ENCODE peak calls at places on chromosomes 2 and 18, in five cellular contexts. One of them, this sample, is unnamed. For H3K36me3, the result is how much of the 10 kb centered on the place peaks cover.

GRCh38 chr2:212926948-212927347 is 224.5 kb downstream of the IKZF2 start:
- DNase-seq in body of pancreas: no peak
- DNase-seq in SJCRH30: no peak
- DNase-seq in ovary: no peak
- DNase-seq in heart right ventricle: peak
- DNase-seq in this sample: no peak

GRCh38 chr2:41710944-41711343 is 336.9 kb upstream of the PKDCC start:
- DNase-seq in ovary: no peak
- DNase-seq in body of pancreas: no peak
- DNase-seq in heart right ventricle: no peak
- DNase-seq in SJCRH30: no peak
- DNase-seq in this sample: no peak

GRCh38 chr2:234996467-234997270 is 44.9 kb downstream of the SH3BP4 start:
- DNase-seq in body of pancreas: no peak
- DNase-seq in heart right ventricle: no peak
- DNase-seq in SJCRH30: peak
- DNase-seq in ovary: no peak
- DNase-seq in this sample: no peak

GRCh38 chr18:50203801-50204604 is 9.1 kb upstream of the MYO5B start:
- DNase-seq in body of pancreas: peak
- DNase-seq in heart right ventricle: peak
- DNase-seq in ovary: no peak
- DNase-seq in SJCRH30: peak
- DNase-seq in this sample: peak

GRCh38 chr2:10845640-10846039 is 33.1 kb upstream of the PDIA6 start:
- DNase-seq in heart right ventricle: no peak
- DNase-seq in ovary: no peak
- DNase-seq in SJCRH30: no peak
- DNase-seq in body of pancreas: no peak
- DNase-seq in this sample: no peak

GRCh38 chr2:182650704-182651103 is 65.4 kb upstream of the DNAJC10 start:
- DNase-seq in body of pancreas: no peak
- DNase-seq in SJCRH30: peak
- DNase-seq in ovary: no peak
- DNase-seq in heart right ventricle: no peak
- DNase-seq in this sample: no peak

GRCh38 chr2:162475661-162476060 is 131.7 kb downstream of the GCA start:
- DNase-seq in ovary: no peak
- DNase-seq in heart right ventricle: no peak
- DNase-seq in SJCRH30: peak
- DNase-seq in body of pancreas: peak
- DNase-seq in this sample: no peak

GRCh38 chr2:28286678-28287077 is 106.0 kb upstream of the FOSL2 start:
- DNase-seq in ovary: no peak
- DNase-seq in body of pancreas: no peak
- DNase-seq in heart right ventricle: no peak
- DNase-seq in SJCRH30: no peak
- DNase-seq in this sample: no peak

GRCh38 chr2:76958749-76959148 is 563.4 kb downstream of the LRRTM4 start:
- DNase-seq in body of pancreas: no peak
- DNase-seq in heart right ventricle: no peak
- DNase-seq in SJCRH30: peak
- DNase-seq in ovary: no peak
- DNase-seq in this sample: no peak
- H3K4me3 ChIP-seq in body of pancreas: no peak
- H3K4me3 ChIP-seq in heart right ventricle: no peak
- H3K4me3 ChIP-seq in SJCRH30: no peak
- H3K4me3 ChIP-seq in ovary: no peak
- H3K4me3 ChIP-seq in this sample: no peak

DNA sequence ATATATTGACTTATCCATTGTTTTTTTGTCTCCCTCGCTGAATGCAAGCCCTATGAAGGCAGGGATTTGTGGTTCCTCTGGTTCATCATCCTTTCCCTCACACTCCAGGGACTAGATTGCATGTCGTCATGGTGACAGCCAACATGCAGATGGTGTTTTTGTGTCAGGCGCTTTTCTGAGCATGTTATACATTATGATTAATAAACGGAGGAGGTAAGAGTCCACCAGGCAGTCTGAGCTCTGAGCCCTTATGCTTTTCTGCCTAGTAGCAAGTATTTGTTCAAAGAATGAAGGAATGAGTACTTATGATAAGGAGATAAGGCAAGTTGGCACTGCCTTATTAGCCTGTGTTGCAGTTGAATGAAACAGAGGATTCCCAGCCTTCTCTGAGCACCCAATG is 181.6 kb downstream of the MGAT5 start:
- DNase-seq in heart right ventricle: no peak
- DNase-seq in ovary: no peak
- DNase-seq in body of pancreas: no peak
- DNase-seq in SJCRH30: no peak
- DNase-seq in this sample: no peak
- H3K36me3 ChIP-seq in heart right ventricle: under half
- H3K36me3 ChIP-seq in ovary: under half
- H3K36me3 ChIP-seq in body of pancreas: under half
- H3K36me3 ChIP-seq in SJCRH30: under half
- H3K36me3 ChIP-seq in this sample: under half

GRCh38 chr2:68831688-68832087 is 39.5 kb downstream of the BMP10 start:
- DNase-seq in heart right ventricle: no peak
- DNase-seq in body of pancreas: no peak
- DNase-seq in ovary: no peak
- DNase-seq in SJCRH30: no peak
- DNase-seq in this sample: no peak

GRCh38 chr2:68827681-68828080 is 43.5 kb downstream of the BMP10 start:
- DNase-seq in ovary: no peak
- DNase-seq in heart right ventricle: no peak
- DNase-seq in SJCRH30: no peak
- DNase-seq in body of pancreas: no peak
- DNase-seq in this sample: no peak

GRCh38 chr2:68825891-68826290 is 45.3 kb downstream of the BMP10 start:
- DNase-seq in body of pancreas: no peak
- DNase-seq in SJCRH30: no peak
- DNase-seq in heart right ventricle: no peak
- DNase-seq in ovary: no peak
- DNase-seq in this sample: no peak

GRCh38 chr2:68829764-68830163 is 41.4 kb downstream of the BMP10 start:
- DNase-seq in heart right ventricle: no peak
- DNase-seq in SJCRH30: no peak
- DNase-seq in body of pancreas: no peak
- DNase-seq in ovary: no peak
- DNase-seq in this sample: no peak

DNA sequence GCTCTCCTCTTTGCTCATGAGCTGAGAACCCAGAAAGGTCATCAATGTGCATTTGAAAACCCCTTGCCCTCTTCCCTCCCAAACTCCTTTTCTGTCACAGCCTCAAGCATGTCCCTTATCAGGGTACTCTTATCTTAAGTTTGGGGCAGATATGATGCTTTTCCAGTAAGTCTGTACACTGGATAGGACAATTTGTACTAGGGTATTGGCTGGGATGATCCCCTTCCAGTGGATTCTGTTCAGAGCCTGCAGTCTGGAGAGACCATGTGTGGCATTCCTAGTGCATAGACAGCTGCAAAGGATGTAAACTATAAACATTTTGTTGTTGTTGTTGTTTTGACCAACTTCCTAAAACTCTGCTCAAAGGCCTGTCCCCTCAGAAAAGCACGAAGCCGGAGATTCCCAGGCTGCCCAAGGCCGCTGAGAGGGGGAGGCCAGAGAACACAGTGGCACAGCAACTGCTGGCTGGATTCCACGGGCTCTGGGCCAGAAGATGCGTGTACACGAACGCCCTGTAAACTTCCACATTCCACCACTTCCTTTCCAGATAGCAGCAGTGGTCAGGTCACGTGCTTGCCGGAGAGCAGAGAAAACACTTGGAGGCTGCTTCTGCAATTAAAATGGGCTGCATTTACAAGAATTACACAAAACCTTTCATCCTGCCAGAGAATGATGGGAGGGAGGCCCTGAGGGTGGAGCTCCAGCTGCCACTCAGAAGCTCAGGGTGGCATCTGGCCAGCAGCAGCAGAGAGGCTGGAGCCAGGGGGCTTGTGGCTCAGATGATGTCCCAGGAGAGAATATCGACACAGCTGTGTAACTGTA is 42.1 kb downstream of the BMP10 start:
- DNase-seq in body of pancreas: peak
- DNase-seq in SJCRH30: peak
- DNase-seq in heart right ventricle: peak
- DNase-seq in ovary: peak
- DNase-seq in this sample: no peak
- H3K4me3 ChIP-seq in body of pancreas: no peak
- H3K4me3 ChIP-seq in SJCRH30: peak
- H3K4me3 ChIP-seq in heart right ventricle: no peak
- H3K4me3 ChIP-seq in ovary: no peak
- H3K4me3 ChIP-seq in this sample: no peak

GRCh38 chr2:239129147-239129896 is 271.5 kb downstream of the HDAC4 start:
- DNase-seq in body of pancreas: no peak
- DNase-seq in ovary: no peak
- DNase-seq in heart right ventricle: no peak
- DNase-seq in SJCRH30: no peak
- DNase-seq in this sample: no peak

GRCh38 chr2:239128706-239129105 is 272.1 kb downstream of the HDAC4 start:
- DNase-seq in SJCRH30: no peak
- DNase-seq in body of pancreas: no peak
- DNase-seq in ovary: no peak
- DNase-seq in heart right ventricle: no peak
- DNase-seq in this sample: no peak

GRCh38 chr2:239130786-239131325 is 270.0 kb downstream of the HDAC4 start:
- DNase-seq in body of pancreas: no peak
- DNase-seq in SJCRH30: no peak
- DNase-seq in heart right ventricle: no peak
- DNase-seq in ovary: no peak
- DNase-seq in this sample: no peak

GRCh38 chr2:239131521-239131920 is 269.3 kb downstream of the HDAC4 start:
- DNase-seq in heart right ventricle: no peak
- DNase-seq in SJCRH30: no peak
- DNase-seq in body of pancreas: no peak
- DNase-seq in ovary: no peak
- DNase-seq in this sample: no peak

DNA sequence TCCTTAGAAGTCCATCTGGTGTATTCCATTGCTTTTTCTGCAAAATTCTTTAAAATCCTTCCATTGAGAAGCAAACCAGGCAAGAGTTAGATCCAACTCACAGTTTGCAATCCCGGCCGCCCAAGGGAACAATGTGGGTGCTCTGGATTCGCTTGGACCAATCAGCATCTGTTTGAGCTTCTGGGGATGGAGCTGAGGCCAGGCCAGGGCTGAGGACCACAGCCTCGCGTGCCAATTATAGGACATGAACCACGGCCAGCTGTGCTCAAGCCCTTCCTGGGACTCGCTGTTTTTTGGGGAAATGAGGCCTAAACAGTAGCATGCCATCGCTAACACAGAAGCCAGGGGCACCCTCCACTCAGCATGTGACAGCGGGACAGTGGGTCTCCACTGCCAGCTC is 270.8 kb downstream of the HDAC4 start:
- DNase-seq in heart right ventricle: no peak
- DNase-seq in body of pancreas: no peak
- DNase-seq in SJCRH30: no peak
- DNase-seq in ovary: no peak
- DNase-seq in this sample: no peak
- H3K36me3 ChIP-seq in heart right ventricle: under half
- H3K36me3 ChIP-seq in body of pancreas: under half
- H3K36me3 ChIP-seq in SJCRH30: under half
- H3K36me3 ChIP-seq in ovary: under half
- H3K36me3 ChIP-seq in this sample: under half

GRCh38 chr2:159211447-159212396 is 74.8 kb downstream of the WDSUB1 start:
- DNase-seq in body of pancreas: no peak
- DNase-seq in ovary: no peak
- DNase-seq in SJCRH30: peak
- DNase-seq in heart right ventricle: no peak
- DNase-seq in this sample: no peak
- H3K4me3 ChIP-seq in body of pancreas: no peak
- H3K4me3 ChIP-seq in ovary: no peak
- H3K4me3 ChIP-seq in SJCRH30: no peak
- H3K4me3 ChIP-seq in heart right ventricle: no peak
- H3K4me3 ChIP-seq in this sample: no peak

DNA sequence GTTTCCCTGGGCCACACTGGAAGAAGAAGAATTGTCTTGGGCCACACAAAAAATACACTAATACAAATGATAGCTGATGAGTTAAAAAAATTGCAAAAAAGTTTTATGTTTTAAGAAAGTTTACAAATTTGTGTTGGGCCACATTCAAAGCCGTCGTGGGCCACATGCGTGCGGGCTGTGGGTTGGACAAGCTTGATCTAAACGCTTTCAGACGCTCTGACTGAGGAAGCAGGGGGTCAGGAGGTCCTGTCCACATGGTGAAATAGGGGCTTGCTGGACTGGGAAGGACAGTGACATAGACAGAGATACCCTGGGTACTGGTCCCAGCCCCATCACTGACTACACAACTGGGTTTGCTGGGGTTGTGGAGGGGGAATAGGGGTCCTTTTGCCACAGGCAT is 86.4 kb downstream of the LOXHD1 start:
- DNase-seq in heart right ventricle: no peak
- DNase-seq in body of pancreas: no peak
- DNase-seq in ovary: no peak
- DNase-seq in SJCRH30: no peak
- DNase-seq in this sample: no peak
- H3K36me3 ChIP-seq in heart right ventricle: under half
- H3K36me3 ChIP-seq in body of pancreas: under half
- H3K36me3 ChIP-seq in ovary: under half
- H3K36me3 ChIP-seq in SJCRH30: under half
- H3K36me3 ChIP-seq in this sample: under half

DNA sequence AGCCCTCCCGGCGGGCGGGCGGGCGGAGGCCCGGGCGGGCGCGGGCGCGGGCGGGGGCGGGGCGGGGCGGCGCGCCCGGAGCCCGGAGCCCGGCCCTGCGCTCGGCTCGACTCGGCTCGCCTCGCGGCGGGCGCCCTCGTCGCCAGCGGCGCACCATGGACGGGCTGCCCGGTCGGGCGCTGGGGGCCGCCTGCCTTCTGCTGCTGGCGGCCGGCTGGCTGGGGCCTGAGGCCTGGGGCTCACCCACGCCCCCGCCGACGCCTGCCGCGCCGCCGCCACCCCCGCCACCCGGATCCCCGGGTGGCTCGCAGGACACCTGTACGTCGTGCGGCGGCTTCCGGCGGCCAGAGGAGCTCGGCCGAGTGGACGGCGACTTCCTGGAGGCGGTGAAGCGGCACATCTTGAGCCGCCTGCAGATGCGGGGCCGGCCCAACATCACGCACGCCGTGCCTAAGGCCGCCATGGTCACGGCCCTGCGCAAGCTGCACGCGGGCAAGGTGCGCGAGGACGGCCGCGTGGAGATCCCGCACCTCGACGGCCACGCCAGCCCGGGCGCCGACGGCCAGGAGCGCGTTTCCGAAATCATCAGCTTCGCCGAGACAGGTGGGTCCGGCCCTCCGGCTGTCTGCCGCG is at the start of gene INHBB:
- DNase-seq in body of pancreas: no peak
- DNase-seq in heart right ventricle: no peak
- DNase-seq in SJCRH30: no peak
- DNase-seq in ovary: peak
- DNase-seq in this sample: peak
- H3K4me3 ChIP-seq in body of pancreas: no peak
- H3K4me3 ChIP-seq in heart right ventricle: peak
- H3K4me3 ChIP-seq in SJCRH30: no peak
- H3K4me3 ChIP-seq in ovary: peak
- H3K4me3 ChIP-seq in this sample: peak

GRCh38 chr18:59345556-59345955 is 13.5 kb downstream of the LMAN1 start:
- DNase-seq in SJCRH30: no peak
- DNase-seq in ovary: no peak
- DNase-seq in body of pancreas: no peak
- DNase-seq in heart right ventricle: no peak
- DNase-seq in this sample: no peak
- H3K36me3 ChIP-seq in SJCRH30: under half
- H3K36me3 ChIP-seq in ovary: under half
- H3K36me3 ChIP-seq in body of pancreas: under half
- H3K36me3 ChIP-seq in heart right ventricle: half or more
- H3K36me3 ChIP-seq in this sample: half or more